ENCODE peak calls at places on chromosome 12, in nine cellular contexts. U is sciatic nerve, S is GM12892, B is RWPE1, P is head of caudate nucleus, J is T-helper 2 cell, Y is posterior vena cava, F is lower lobe of right lung, Z is NCI-H526 treated with DMSO at 0.1 percent for 48 hours. G is an unnamed sample.
A peak's percentile ranks its signal among the peaks of the same experiment; 100 is the strongest.

GRCh38 chr12:82090188-82090587 is 268.0 kb downstream of the CCDC59 start:
- DNase-seq in U (no peak), S (no peak), B (no peak), P (no peak), J (no peak), Y (no peak), F (no peak), Z (no peak), G (no peak)

GRCh38 chr12:26088999-26089398 is 35.8 kb downstream of the BHLHE41 start:
- DNase-seq in U (no peak), S (peak; percentile 24), B (no peak), P (no peak), J (no peak), Y (no peak), F (peak; percentile 44), Z (no peak), G (peak; percentile 5)

GRCh38 chr12:41917827-41918445 is 226.7 kb downstream of the GXYLT1 start:
- DNase-seq in U (no peak), S (no peak), B (no peak), P (no peak), J (no peak), Y (no peak), F (no peak), Z (no peak), G (no peak)

GRCh38 chr12:28622416-28622815 is 432.2 kb downstream of the CCDC91 start:
- DNase-seq in U (no peak), S (no peak), B (peak; percentile 9), P (no peak), J (no peak), Y (no peak), F (no peak), Z (no peak), G (no peak)

GRCh38 chr12:79826267-79827128 is 108.4 kb downstream of the PPP1R12A start:
- DNase-seq in U (no peak), S (no peak), B (no peak), P (no peak), J (no peak), Y (no peak), F (no peak), Z (no peak), G (no peak)

GRCh38 chr12:104049278-104050257 is at the start of gene GLT8D2:
- DNase-seq in U (peak; percentile 83), S (no peak), B (peak; percentile 44), P (no peak), J (no peak), Y (peak; percentile 90), F (peak; percentile 56), Z (no peak), G (no peak)

GRCh38 chr12:57040750-57041149 is 9.2 kb downstream of the MYO1A start:
- DNase-seq in U (no peak), S (no peak), B (no peak), P (no peak), J (no peak), Y (no peak), F (no peak), Z (no peak), G (no peak)

GRCh38 chr12:124512667-124513296 is 54.6 kb downstream of the NCOR2 start:
- DNase-seq in U (peak; percentile 94), S (no peak), B (peak; percentile 83), P (peak; percentile 86), J (no peak), Y (peak; percentile 96), F (peak; percentile 88), Z (no peak), G (no peak)

GRCh38 chr12:69101505-69101904 is 137.9 kb upstream of the CPSF6 start:
- DNase-seq in U (no peak), S (no peak), B (no peak), P (no peak), J (no peak), Y (no peak), F (no peak), Z (no peak), G (no peak)

GRCh38 chr12:30088259-30088995 is 304.7 kb upstream of the TMTC1 start:
- DNase-seq in U (no peak), S (no peak), B (no peak), P (no peak), J (no peak), Y (no peak), F (no peak), Z (no peak), G (no peak)

GRCh38 chr12:57430117-57430930 is 519 bp downstream of the R3HDM2 start:
- DNase-seq in U (peak; percentile 71), S (no peak), B (peak; percentile 7), P (peak; percentile 20), J (peak; percentile 30), Y (peak; percentile 82), F (peak; percentile 69), Z (no peak), G (no peak)

GRCh38 chr12:91529829-91530228 is 347.2 kb upstream of the DCN start:
- DNase-seq in U (no peak), S (no peak), B (peak; percentile 36), P (no peak), J (no peak), Y (no peak), F (no peak), Z (no peak), G (no peak)

GRCh38 chr12:7940906-7941305 is 4.9 kb upstream of the SLC2A3 start:
- DNase-seq in U (no peak), S (no peak), B (no peak), P (no peak), J (no peak), Y (no peak), F (no peak), Z (no peak), G (no peak)

GRCh38 chr12:29309320-29309902 is 71.6 kb downstream of the ERGIC2 start:
- DNase-seq in U (no peak), S (no peak), B (peak; percentile 2), P (no peak), J (no peak), Y (no peak), F (no peak), Z (no peak), G (no peak)

GRCh38 chr12:105330283-105330937 is at the start of gene C12orf75:
- DNase-seq in U (peak; percentile 86), S (peak; percentile 82), B (peak; percentile 83), P (peak; percentile 68), J (peak; percentile 68), Y (peak; percentile 90), F (peak; percentile 66), Z (peak; percentile 60), G (peak; percentile 80)

GRCh38 chr12:130859128-130859527 is 12.7 kb upstream of the RAN start:
- DNase-seq in U (peak; percentile 23), S (no peak), B (no peak), P (no peak), J (no peak), Y (no peak), F (no peak), Z (no peak), G (no peak)

GRCh38 chr12:6423267-6424007 is 21.3 kb upstream of the CD27 start:
- DNase-seq in U (peak; percentile 89), S (peak; percentile 57), B (peak; percentile 76), P (peak; percentile 85), J (peak; percentile 37), Y (peak; percentile 95), F (peak; percentile 89), Z (peak; percentile 71), G (peak; percentile 74)

GRCh38 chr12:46487567-46488131 is 115.1 kb upstream of the SLC38A2 start:
- DNase-seq in U (no peak), S (no peak), B (no peak), P (no peak), J (no peak), Y (no peak), F (no peak), Z (no peak), G (no peak)

GRCh38 chr12:54195080-54195479 is 6.3 kb upstream of the SMUG1 start:
- DNase-seq in U (no peak), S (no peak), B (no peak), P (no peak), J (no peak), Y (no peak), F (no peak), Z (no peak), G (no peak)

GRCh38 chr12:78359530-78359929 is 505.0 kb upstream of the SYT1 start:
- DNase-seq in U (no peak), S (no peak), B (no peak), P (no peak), J (no peak), Y (no peak), F (no peak), Z (no peak), G (no peak)

GRCh38 chr12:52910248-52910883 is 5.5 kb upstream of the KRT8 start:
- DNase-seq in U (no peak), S (no peak), B (no peak), P (no peak), J (no peak), Y (no peak), F (no peak), Z (no peak), G (no peak)

GRCh38 chr12:68018315-68018714 is 29.1 kb downstream of the IFNG-AS1 start:
- DNase-seq in U (no peak), S (no peak), B (no peak), P (no peak), J (no peak), Y (no peak), F (no peak), Z (no peak), G (no peak)

GRCh38 chr12:124828264-124829007 is 35.2 kb downstream of the SCARB1 start:
- DNase-seq in U (no peak), S (no peak), B (peak; percentile 90), P (no peak), J (no peak), Y (no peak), F (no peak), Z (no peak), G (no peak)

GRCh38 chr12:82608706-82609105 is 78.0 kb upstream of the TMTC2 start:
- DNase-seq in U (no peak), S (no peak), B (peak; percentile 13), P (no peak), J (no peak), Y (no peak), F (no peak), Z (no peak), G (no peak)

GRCh38 chr12:41368006-41368405 is 179.9 kb downstream of the PDZRN4 start:
- DNase-seq in U (no peak), S (no peak), B (no peak), P (no peak), J (no peak), Y (no peak), F (no peak), Z (no peak), G (no peak)

GRCh38 chr12:1540690-1541089 is 53.7 kb downstream of the FBXL14 start:
- DNase-seq in U (no peak), S (no peak), B (peak; percentile 62), P (peak; percentile 34), J (no peak), Y (no peak), F (no peak), Z (no peak), G (no peak)

GRCh38 chr12:95538656-95539055 is 12.6 kb downstream of the USP44 start:
- DNase-seq in U (no peak), S (no peak), B (no peak), P (no peak), J (no peak), Y (no peak), F (no peak), Z (no peak), G (no peak)

GRCh38 chr12:124779161-124780141 is 84.2 kb downstream of the SCARB1 start:
- DNase-seq in U (no peak), S (no peak), B (no peak), P (no peak), J (no peak), Y (no peak), F (no peak), Z (no peak), G (no peak)

GRCh38 chr12:68345763-68346162 is 13.6 kb upstream of the MDM1 start:
- DNase-seq in U (no peak), S (no peak), B (no peak), P (no peak), J (no peak), Y (no peak), F (no peak), Z (no peak), G (no peak)

GRCh38 chr12:25187781-25188180 is 7.2 kb downstream of the DNAI7 start:
- DNase-seq in U (no peak), S (no peak), B (no peak), P (no peak), J (no peak), Y (no peak), F (no peak), Z (no peak), G (no peak)

GRCh38 chr12:107929436-107929835 is 154.9 kb downstream of the ASCL4 start:
- DNase-seq in U (no peak), S (no peak), B (peak; percentile 34), P (no peak), J (no peak), Y (no peak), F (no peak), Z (peak; percentile 22), G (no peak)